ENCODE peak calls at places on chromosome 7, in seven cellular contexts. E is Panc1, A is kidney, C is fibroblast of lung, V is osteocyte, I is NB4, Z is Peyer's patch. Y is an unnamed sample.

GRCh38 chr7:72435913-72436480 is 23.9 kb upstream of the CALN1 start:
- DNase-seq in E (no peak), A (no peak), C (no peak), V (no peak), I (no peak), Z (no peak), Y (no peak)

GRCh38 chr7:54542920-54543539 is 855 bp downstream of the VSTM2A start:
- DNase-seq in E (no peak), A (no peak), C (peak), V (no peak), I (peak), Z (no peak), Y (no peak)

GRCh38 chr7:86995052-86995725 is 64.3 kb downstream of the ELAPOR2 start:
- DNase-seq in E (no peak), A (no peak), C (no peak), V (no peak), I (no peak), Z (no peak), Y (no peak)

GRCh38 chr7:66043681-66044497 is 31.7 kb upstream of the ASL start:
- DNase-seq in E (no peak), A (peak), C (peak), V (no peak), I (peak), Z (peak), Y (peak)

GRCh38 chr7:114026486-114027089 is 107.8 kb upstream of the PPP1R3A start:
- DNase-seq in E (peak), A (no peak), C (peak), V (no peak), I (peak), Z (no peak), Y (no peak)

GRCh38 chr7:120919466-120919865 is 31.1 kb upstream of the ING3 start:
- DNase-seq in E (no peak), A (no peak), C (no peak), V (no peak), I (no peak), Z (no peak), Y (no peak)

GRCh38 chr7:151694441-151694827 is 174.7 kb upstream of the RHEB start:
- DNase-seq in E (no peak), A (peak), C (no peak), V (no peak), I (peak), Z (no peak), Y (no peak)

GRCh38 chr7:47080816-47081215 is 501.1 kb downstream of the TNS3 start:
- DNase-seq in E (no peak), A (no peak), C (peak), V (no peak), I (no peak), Z (no peak), Y (no peak)

GRCh38 chr7:115728518-115728917 is 302.0 kb downstream of the TFEC start:
- DNase-seq in E (no peak), A (no peak), C (no peak), V (no peak), I (no peak), Z (no peak), Y (no peak)

GRCh38 chr7:27110163-27110976 is 7.9 kb upstream of the HOXA2 start:
- DNase-seq in E (no peak), A (peak), C (peak), V (no peak), I (no peak), Z (peak), Y (no peak)

GRCh38 chr7:120033114-120033513 is 239.9 kb upstream of the KCND2 start:
- DNase-seq in E (no peak), A (no peak), C (peak), V (no peak), I (no peak), Z (no peak), Y (no peak)

GRCh38 chr7:127678947-127679346 is 27.0 kb downstream of the SND1 start:
- DNase-seq in E (no peak), A (no peak), C (peak), V (no peak), I (no peak), Z (no peak), Y (no peak)

GRCh38 chr7:140525741-140526140 is 46.4 kb upstream of the MKRN1 start:
- DNase-seq in E (no peak), A (no peak), C (peak), V (no peak), I (no peak), Z (peak), Y (no peak)

GRCh38 chr7:3065724-3066143 is 22.1 kb upstream of the CARD11 start:
- DNase-seq in E (peak), A (no peak), C (peak), V (no peak), I (peak), Z (peak), Y (peak)
- TF ChIP-seq CTCF in E (peak), A (peak), C (peak), V (peak), I (peak), Z (peak), Y (no peak)

DNA sequence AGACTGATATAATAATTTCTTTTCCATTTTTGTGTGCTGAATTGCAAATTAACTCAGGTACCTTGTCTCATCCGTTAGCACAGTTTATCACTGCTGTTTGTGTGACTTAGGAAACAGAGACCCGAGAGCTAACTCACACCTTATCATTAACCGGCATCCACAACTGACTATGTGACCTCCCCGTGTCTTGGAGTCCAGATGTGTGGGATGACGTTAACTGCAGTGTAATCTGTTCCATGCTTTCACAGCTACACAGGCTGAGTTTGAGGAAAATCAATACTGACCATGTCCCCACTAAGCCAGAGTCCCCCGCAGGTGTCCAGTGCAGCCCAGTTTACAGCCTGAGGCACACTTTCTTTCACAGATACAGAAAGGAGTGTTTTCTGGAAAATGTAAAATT is 154.7 kb downstream of the COBL start:
- DNase-seq in E (no peak), A (no peak), C (no peak), V (no peak), I (no peak), Z (no peak), Y (no peak)
- TF ChIP-seq CTCF in E (no peak), A (no peak), C (no peak), V (no peak), I (no peak), Z (no peak), Y (no peak)

GRCh38 chr7:100477871-100478248 is 1.2 kb downstream of the TSC22D4 start:
- DNase-seq in E (no peak), A (peak), C (no peak), V (no peak), I (no peak), Z (no peak), Y (peak)
- TF ChIP-seq CTCF in E (no peak), A (no peak), C (no peak), V (no peak), I (no peak), Z (no peak), Y (no peak)

GRCh38 chr7:3300651-3301471 is at the start of gene SDK1:
- DNase-seq in E (peak), A (peak), C (peak), V (peak), I (peak), Z (peak), Y (peak)
- TF ChIP-seq CTCF in E (peak), A (peak), C (peak), V (peak), I (peak), Z (peak), Y (no peak)

GRCh38 chr7:45185028-45185863 is 27.7 kb downstream of the RAMP3 start:
- DNase-seq in E (no peak), A (peak), C (no peak), V (peak), I (no peak), Z (peak), Y (no peak)

GRCh38 chr7:45181991-45182855 is 24.6 kb downstream of the RAMP3 start:
- DNase-seq in E (no peak), A (peak), C (no peak), V (peak), I (no peak), Z (peak), Y (no peak)

GRCh38 chr7:45184326-45185027 is 26.9 kb downstream of the RAMP3 start:
- DNase-seq in E (no peak), A (peak), C (no peak), V (peak), I (no peak), Z (peak), Y (no peak)

GRCh38 chr7:45182856-45183710 is 25.5 kb downstream of the RAMP3 start:
- DNase-seq in E (no peak), A (peak), C (no peak), V (peak), I (no peak), Z (peak), Y (no peak)

GRCh38 chr7:45183711-45184210 is 26.2 kb downstream of the RAMP3 start:
- DNase-seq in E (no peak), A (peak), C (no peak), V (peak), I (no peak), Z (peak), Y (no peak)
- TF ChIP-seq CTCF in E (no peak), A (no peak), C (no peak), V (no peak), I (no peak), Z (no peak), Y (no peak)

DNA sequence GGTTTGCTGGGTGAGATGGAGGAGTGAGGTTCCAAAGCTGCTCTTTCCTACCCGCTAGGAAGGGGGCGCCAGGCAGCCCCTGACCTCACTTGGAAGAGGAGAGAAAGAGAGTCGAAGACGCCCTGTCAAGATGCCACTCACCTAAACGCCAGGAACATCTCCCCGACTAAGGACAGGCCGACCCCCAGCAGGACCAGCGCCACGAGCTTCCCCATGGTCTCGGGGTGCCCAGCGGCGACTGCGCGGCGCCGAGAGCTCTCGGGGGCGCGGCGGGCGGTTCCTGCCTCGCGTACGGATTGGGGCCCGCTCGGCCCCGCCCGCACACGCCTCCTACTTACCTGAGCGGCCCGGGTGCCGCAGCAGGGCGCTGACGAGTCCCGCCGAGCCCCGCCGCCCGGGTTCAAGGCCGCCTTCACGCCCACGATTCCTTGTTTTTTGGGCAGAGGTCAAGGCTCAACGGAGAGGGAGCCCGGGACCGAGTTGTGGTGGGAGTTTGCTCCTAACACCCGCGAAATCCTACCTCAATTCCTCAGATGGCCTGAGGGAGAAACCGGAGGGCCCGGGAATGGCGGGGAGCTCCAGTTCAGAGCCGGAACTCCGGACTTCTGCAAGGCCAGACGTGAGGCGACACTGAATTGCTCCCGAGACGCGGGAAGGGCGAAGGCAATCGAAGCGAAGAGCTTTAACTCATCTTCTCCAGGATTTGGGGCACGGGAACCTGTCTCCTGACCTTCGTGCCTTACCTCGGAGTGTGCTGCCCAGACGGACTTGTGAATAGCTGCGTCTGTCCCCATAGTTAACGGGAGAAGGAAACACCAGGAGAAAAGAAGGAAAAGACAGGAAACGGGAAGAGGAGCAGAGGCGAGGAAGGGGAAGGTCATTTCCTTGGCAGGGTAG is at the start of gene PON3:
- DNase-seq in E (peak), A (no peak), C (no peak), V (no peak), I (no peak), Z (peak), Y (peak)
- TF ChIP-seq CTCF in E (peak), A (no peak), C (peak), V (no peak), I (no peak), Z (peak), Y (no peak)

DNA sequence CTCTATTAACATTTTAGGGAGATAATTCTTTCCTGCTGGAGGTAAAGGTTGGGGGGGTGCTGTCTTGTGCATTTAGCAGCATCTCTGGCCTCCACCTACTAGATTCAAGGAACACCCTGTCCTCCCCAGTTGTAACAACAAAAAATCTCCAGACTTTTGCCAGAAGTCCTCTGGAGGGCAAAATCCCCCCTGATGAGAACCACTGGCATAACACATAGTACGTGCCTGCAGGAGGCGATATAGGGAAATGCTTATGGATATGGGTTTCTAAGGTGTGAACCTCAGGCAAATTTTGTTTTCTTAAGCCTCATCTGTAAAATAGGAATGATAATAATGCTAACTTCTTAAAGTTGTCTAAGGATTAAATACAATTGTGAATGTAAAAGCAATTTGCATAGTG is 2.9 kb upstream of the OSBPL3 start:
- DNase-seq in E (no peak), A (no peak), C (no peak), V (no peak), I (peak), Z (no peak), Y (no peak)
- TF ChIP-seq CTCF in E (peak), A (no peak), C (peak), V (peak), I (peak), Z (no peak), Y (no peak)

GRCh38 chr7:143494622-143495021 is 16.9 kb downstream of the TAS2R41 start:
- DNase-seq in E (no peak), A (no peak), C (peak), V (no peak), I (no peak), Z (no peak), Y (no peak)
- TF ChIP-seq CTCF in E (peak), A (no peak), C (no peak), V (peak), I (no peak), Z (peak), Y (no peak)

GRCh38 chr7:144659211-144659610 is 176.6 kb downstream of the TPK1 start:
- DNase-seq in E (no peak), A (no peak), C (no peak), V (no peak), I (no peak), Z (no peak), Y (no peak)

GRCh38 chr7:144653449-144653848 is 182.4 kb downstream of the TPK1 start:
- DNase-seq in E (no peak), A (no peak), C (no peak), V (no peak), I (no peak), Z (no peak), Y (no peak)

DNA sequence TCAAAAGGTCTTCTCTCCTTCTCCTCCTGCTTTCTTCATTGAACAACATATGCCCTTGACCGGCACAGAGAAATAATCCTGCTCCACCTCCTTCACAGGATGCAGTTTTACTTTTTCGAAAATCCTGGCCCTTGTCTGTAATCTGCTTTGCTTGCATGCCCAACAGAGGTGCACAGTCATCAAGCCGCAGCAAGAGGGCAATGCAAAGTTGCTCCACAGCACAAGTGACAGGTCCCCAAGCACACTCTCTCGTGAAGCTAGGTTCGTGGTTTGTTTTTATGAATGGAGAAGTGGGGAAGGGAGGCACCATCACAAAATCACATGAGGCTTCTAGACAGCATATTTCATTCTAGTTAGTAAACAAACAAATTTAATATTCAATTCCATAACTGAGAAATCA is 178.9 kb downstream of the TPK1 start:
- DNase-seq in E (no peak), A (no peak), C (no peak), V (no peak), I (peak), Z (no peak), Y (no peak)
- TF ChIP-seq CTCF in E (no peak), A (no peak), C (no peak), V (no peak), I (no peak), Z (no peak), Y (no peak)

GRCh38 chr7:128877756-128878120 is 15.1 kb downstream of the ATP6V1F start:
- DNase-seq in E (no peak), A (no peak), C (no peak), V (no peak), I (no peak), Z (no peak), Y (no peak)

GRCh38 chr7:128878226-128879105 is 15.8 kb downstream of the ATP6V1F start:
- DNase-seq in E (no peak), A (peak), C (no peak), V (no peak), I (no peak), Z (no peak), Y (no peak)

GRCh38 chr7:128876586-128876977 is 13.9 kb downstream of the ATP6V1F start:
- DNase-seq in E (no peak), A (peak), C (no peak), V (no peak), I (no peak), Z (peak), Y (no peak)

GRCh38 chr7:128876127-128876526 is 13.5 kb downstream of the ATP6V1F start:
- DNase-seq in E (no peak), A (peak), C (no peak), V (no peak), I (no peak), Z (no peak), Y (no peak)

GRCh38 chr7:128876978-128877755 is 14.5 kb downstream of the ATP6V1F start:
- DNase-seq in E (no peak), A (peak), C (no peak), V (no peak), I (no peak), Z (no peak), Y (no peak)
- TF ChIP-seq CTCF in E (no peak), A (no peak), C (no peak), V (no peak), I (no peak), Z (no peak), Y (no peak)